ENCODE peak calls at places on chromosomes 4 and X, in nine cellular contexts. E is Panc1, F is T-helper 9 cell, M is heart left ventricle, L is astrocyte of the spinal cord, H is HCT116, G is KBM-7, Q is GM10248, P is adipocyte. K is an unnamed sample.

GRCh38 chrX:120559799-120560198 is 963 bp downstream of the CUL4B start:
- DNase-seq in E (no peak), F (no peak), M (no peak), L (no peak), H (no peak), G (peak; percentile 15), Q (no peak), P (no peak), K (no peak)

GRCh38 chr4:1285790-1286553 is 3.7 kb upstream of the MAEA start:
- DNase-seq in E (no peak), F (peak; percentile 26), M (no peak), L (no peak), H (no peak), G (peak; percentile 37), Q (no peak), P (no peak), K (no peak)

GRCh38 chr4:183611210-183611830 is 47.7 kb downstream of the RWDD4 start:
- DNase-seq in E (no peak), F (no peak), M (no peak), L (no peak), H (no peak), G (no peak), Q (no peak), P (no peak), K (no peak)

GRCh38 chr4:40307627-40308497 is 27.3 kb upstream of the CHRNA9 start:
- DNase-seq in E (no peak), F (peak; percentile 57), M (peak; percentile 23), L (no peak), H (no peak), G (peak; percentile 88), Q (no peak), P (no peak), K (no peak)

GRCh38 chr4:152957437-152958185 is 21.5 kb downstream of the FHDC1 start:
- DNase-seq in E (no peak), F (no peak), M (peak; percentile 42), L (no peak), H (no peak), G (no peak), Q (no peak), P (no peak), K (no peak)

GRCh38 chr4:39446842-39447573 is 11.7 kb downstream of the RPL9 start:
- DNase-seq in E (no peak), F (peak; percentile 7), M (peak; percentile 43), L (peak; percentile 57), H (no peak), G (no peak), Q (peak; percentile 79), P (peak; percentile 10), K (peak; percentile 75)

GRCh38 chr4:147498031-147498700 is 17.3 kb downstream of the EDNRA start:
- DNase-seq in E (no peak), F (no peak), M (no peak), L (peak; percentile 89), H (no peak), G (no peak), Q (no peak), P (peak; percentile 85), K (no peak)

GRCh38 chrX:113522814-113523213 is 682.2 kb upstream of the AMOT start:
- DNase-seq in E (no peak), F (no peak), M (no peak), L (no peak), H (no peak), G (no peak), Q (peak; percentile 17), P (no peak), K (no peak)

GRCh38 chr4:125225806-125226205 is 88.9 kb upstream of the FAT4 start:
- DNase-seq in E (no peak), F (no peak), M (no peak), L (no peak), H (no peak), G (no peak), Q (no peak), P (no peak), K (no peak)

GRCh38 chr4:36292551-36293188 is 11.3 kb downstream of the DTHD1 start:
- DNase-seq in E (no peak), F (no peak), M (no peak), L (peak; percentile 26), H (no peak), G (peak; percentile 33), Q (no peak), P (no peak), K (no peak)

GRCh38 chr4:87122252-87122651 is 98.2 kb downstream of the KLHL8 start:
- DNase-seq in E (no peak), F (no peak), M (no peak), L (no peak), H (no peak), G (no peak), Q (no peak), P (peak; percentile 13), K (no peak)

GRCh38 chr4:94334962-94335361 is 7.7 kb downstream of the HPGDS start:
- DNase-seq in E (no peak), F (no peak), M (no peak), L (no peak), H (no peak), G (no peak), Q (no peak), P (no peak), K (no peak)

GRCh38 chr4:98341309-98341708 is 80.1 kb downstream of the RAP1GDS1 start:
- DNase-seq in E (no peak), F (no peak), M (no peak), L (peak; percentile 32), H (no peak), G (no peak), Q (no peak), P (peak; percentile 66), K (no peak)

GRCh38 chr4:145320269-145320668 is 139.9 kb upstream of the OTUD4 start:
- DNase-seq in E (no peak), F (no peak), M (no peak), L (no peak), H (no peak), G (no peak), Q (no peak), P (no peak), K (no peak)

GRCh38 chrX:80331285-80331684 is 89.0 kb upstream of the TENT5D start:
- DNase-seq in E (no peak), F (no peak), M (no peak), L (no peak), H (no peak), G (no peak), Q (no peak), P (no peak), K (no peak)

GRCh38 chr4:73573794-73574528 is 46.3 kb downstream of the RASSF6 start:
- DNase-seq in E (peak; percentile 24), F (no peak), M (no peak), L (peak; percentile 83), H (peak; percentile 54), G (peak; percentile 62), Q (peak; percentile 45), P (peak; percentile 91), K (peak; percentile 44)

GRCh38 chr4:55866973-55867574 is 13.6 kb downstream of the EXOC1 start:
- DNase-seq in E (no peak), F (no peak), M (no peak), L (peak; percentile 78), H (peak; percentile 51), G (peak; percentile 68), Q (peak; percentile 22), P (peak; percentile 81), K (no peak)